ENCODE peak calls at places on chromosome 11, in four cellular contexts. R, O, N and K are unnamed samples.

GRCh38 chr11:114877976-114878375 is 199.6 kb downstream of the NXPE2 start:
- DNase-seq in O (no peak), R (no peak), N (no peak), K (no peak)

GRCh38 chr11:123168236-123168635 is 26.8 kb downstream of the CLMP start:
- DNase-seq in O (no peak), N (no peak), R (no peak), K (no peak)

GRCh38 chr11:125950696-125951645 is 5.1 kb downstream of the VSIG10L2 start:
- DNase-seq in N (peak), R (no peak), O (no peak), K (peak)

GRCh38 chr11:79174045-79175008 is 266.5 kb downstream of the TENM4 start:
- DNase-seq in N (no peak), O (no peak), R (no peak), K (peak)

GRCh38 chr11:7046474-7046873 is 26.2 kb downstream of the NLRP14 start:
- DNase-seq in N (no peak), O (no peak), R (no peak), K (peak)

GRCh38 chr11:131808466-131808865 is 438.1 kb downstream of the NTM start:
- DNase-seq in O (no peak), N (no peak), R (no peak), K (no peak)

GRCh38 chr11:130721736-130722135 is 194.5 kb downstream of the SNX19 start:
- DNase-seq in R (no peak), N (no peak), O (no peak), K (peak)

GRCh38 chr11:82631722-82632630 is 101.7 kb downstream of the FAM181B start:
- DNase-seq in N (no peak), R (no peak), O (no peak), K (peak)

GRCh38 chr11:2687223-2687530 is 12.6 kb downstream of the KCNQ1OT1 start:
- DNase-seq in O (no peak), R (no peak), N (no peak), K (no peak)

GRCh38 chr11:61090521-61090920 is 11.8 kb upstream of the CD5 start:
- DNase-seq in R (no peak), O (no peak), N (no peak), K (no peak)

GRCh38 chr11:107591098-107591445 is at the start of gene ELMOD1:
- DNase-seq in O (peak), R (no peak), N (peak), K (peak)

GRCh38 chr11:94185387-94186084 is 56.9 kb downstream of the PANX1 start:
- DNase-seq in N (no peak), O (no peak), R (no peak), K (peak)

GRCh38 chr11:12900496-12900895 is 108.6 kb upstream of the RASSF10 start:
- DNase-seq in N (peak), R (no peak), O (no peak), K (peak)

GRCh38 chr11:12149672-12150225 is 39.4 kb downstream of the MICAL2 start:
- DNase-seq in O (no peak), R (no peak), N (no peak), K (no peak)

GRCh38 chr11:48111941-48112340 is 104.7 kb upstream of the OR4B1 start:
- DNase-seq in N (no peak), R (no peak), O (no peak), K (no peak)

GRCh38 chr11:47071871-47072270 is 104.8 kb downstream of the ARFGAP2 start:
- DNase-seq in R (peak), N (no peak), O (no peak), K (no peak)

GRCh38 chr11:45580399-45580798 is 85.0 kb downstream of the CHST1 start:
- DNase-seq in R (no peak), N (no peak), O (peak), K (peak)

GRCh38 chr11:35412285-35412684 is 7.1 kb downstream of the SLC1A2 start:
- DNase-seq in R (no peak), N (no peak), O (no peak), K (peak)

GRCh38 chr11:72724851-72725730 is 27.1 kb downstream of the ARAP1 start:
- DNase-seq in O (peak), N (peak), R (peak), K (peak)

GRCh38 chr11:18012314-18012905 is 437 bp downstream of the SERGEF start:
- DNase-seq in N (peak), O (no peak), R (peak), K (peak)

GRCh38 chr11:118074785-118075184 is 2.1 kb upstream of the TMPRSS4 start:
- DNase-seq in O (no peak), R (no peak), N (no peak), K (no peak)

GRCh38 chr11:27161071-27161470 is 120.5 kb downstream of the BBOX1 start:
- DNase-seq in O (no peak), N (no peak), R (no peak), K (peak)

GRCh38 chr11:2129323-2129698 is 9.9 kb downstream of the IGF2 start:
- DNase-seq in N (no peak), R (no peak), O (no peak), K (no peak)

GRCh38 chr11:5809905-5810792 is 1.4 kb downstream of the OR52N2 start:
- DNase-seq in O (no peak), R (no peak), N (no peak), K (no peak)

GRCh38 chr11:74284466-74284865 is 27.0 kb downstream of the P4HA3 start:
- DNase-seq in N (no peak), O (no peak), R (no peak), K (peak)

GRCh38 chr11:99241059-99241458 is 220.3 kb downstream of the CNTN5 start:
- DNase-seq in R (no peak), O (no peak), N (no peak), K (no peak)

GRCh38 chr11:92035488-92035887 is 189.1 kb upstream of the FAT3 start:
- DNase-seq in O (no peak), N (no peak), R (no peak), K (no peak)

GRCh38 chr11:61918251-61919112 is 1.1 kb upstream of the RAB3IL1 start:
- DNase-seq in O (no peak), N (no peak), R (peak), K (peak)

GRCh38 chr11:99952816-99953215 is 734.3 kb upstream of the ARHGAP42 start:
- DNase-seq in N (no peak), R (no peak), O (no peak), K (peak)

GRCh38 chr11:81673001-81673400 is 1060.7 kb downstream of the FAM181B start:
- DNase-seq in R (no peak), N (no peak), O (no peak), K (peak)

GRCh38 chr11:27162237-27162636 is 121.6 kb downstream of the BBOX1 start:
- DNase-seq in N (no peak), R (no peak), O (no peak), K (no peak)

GRCh38 chr11:79381036-79381435 is 59.8 kb downstream of the TENM4 start:
- DNase-seq in N (no peak), R (no peak), O (no peak), K (no peak)

GRCh38 chr11:60699282-60699681 is at the start of gene MS4A8:
- DNase-seq in N (no peak), R (no peak), O (no peak), K (no peak)

GRCh38 chr11:121435796-121436511 is 16.2 kb upstream of the SORL1 start:
- DNase-seq in R (no peak), N (no peak), O (no peak), K (no peak)

GRCh38 chr11:78030429-78031325 is 7.6 kb upstream of the KCTD14 start:
- DNase-seq in R (peak), N (peak), O (no peak), K (no peak)

GRCh38 chr11:102807921-102808320 is 10.0 kb upstream of the MMP1 start:
- DNase-seq in N (no peak), R (no peak), O (no peak), K (peak)

GRCh38 chr11:131998020-131998419 is 627.6 kb downstream of the NTM start:
- DNase-seq in N (no peak), R (no peak), O (no peak), K (no peak)

GRCh38 chr11:69154211-69154913 is 1.4 kb upstream of the SMIM38 start:
- DNase-seq in N (no peak), O (no peak), R (no peak), K (no peak)
- H3K4me3 ChIP-seq in N (no peak), O (no peak), R (no peak), K (no peak)

DNA sequence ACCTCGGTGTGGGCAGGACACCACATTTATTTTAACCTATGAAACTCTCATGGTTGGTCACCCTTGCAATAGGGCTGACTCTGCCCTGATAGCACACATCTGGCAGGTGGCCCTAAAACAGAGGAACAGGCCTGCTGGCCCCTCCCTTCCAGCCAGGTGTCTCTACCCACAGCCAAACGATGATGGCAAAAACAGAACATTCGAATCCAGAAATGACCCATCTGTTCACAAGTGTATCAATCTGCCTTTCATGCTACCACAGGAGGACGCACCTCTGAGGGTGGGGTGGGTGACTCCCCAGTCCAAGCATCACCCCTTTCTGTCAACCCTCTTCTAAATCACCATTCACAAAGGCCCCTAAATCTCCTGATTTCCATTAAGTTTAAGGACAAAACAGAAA is 118.1 kb downstream of the ETS1 start:
- DNase-seq in O (peak), R (no peak), N (no peak), K (no peak)
- TF ChIP-seq CTCF in O (peak), R (no peak), N (no peak), K (no peak)

GRCh38 chr11:86499723-86500129 is 125.0 kb downstream of the CCDC81 start:
- DNase-seq in O (no peak), N (no peak), R (no peak), K (no peak)

GRCh38 chr11:86497836-86498235 is 123.1 kb downstream of the CCDC81 start:
- DNase-seq in O (no peak), R (no peak), N (no peak), K (no peak)

GRCh38 chr11:86503131-86503530 is 128.4 kb downstream of the CCDC81 start:
- DNase-seq in R (no peak), O (no peak), N (no peak), K (no peak)

GRCh38 chr11:86502137-86502536 is 127.5 kb downstream of the CCDC81 start:
- DNase-seq in O (no peak), N (no peak), R (no peak), K (no peak)

GRCh38 chr11:86500500-86501170 is 125.9 kb downstream of the CCDC81 start:
- DNase-seq in N (no peak), R (no peak), O (no peak), K (no peak)
- H3K4me3 ChIP-seq in N (no peak), R (no peak), O (no peak), K (no peak)

GRCh38 chr11:65377777-65378176 is 4.7 kb downstream of the SLC25A45 start:
- DNase-seq in R (no peak), O (no peak), N (no peak), K (no peak)
- TF ChIP-seq CTCF in R (no peak), O (no peak), N (no peak), K (no peak)

GRCh38 chr11:75346296-75346695 is 5.2 kb downstream of the ARRB1 start:
- DNase-seq in N (no peak), R (no peak), O (no peak), K (no peak)

GRCh38 chr11:75346912-75347647 is 4.4 kb downstream of the ARRB1 start:
- DNase-seq in R (no peak), N (no peak), O (no peak), K (peak)

GRCh38 chr11:75350122-75350742 is 1.2 kb downstream of the ARRB1 start:
- DNase-seq in R (no peak), O (no peak), N (no peak), K (no peak)

GRCh38 chr11:75349540-75350116 is 1.8 kb downstream of the ARRB1 start:
- DNase-seq in O (no peak), N (peak), R (no peak), K (no peak)

DNA sequence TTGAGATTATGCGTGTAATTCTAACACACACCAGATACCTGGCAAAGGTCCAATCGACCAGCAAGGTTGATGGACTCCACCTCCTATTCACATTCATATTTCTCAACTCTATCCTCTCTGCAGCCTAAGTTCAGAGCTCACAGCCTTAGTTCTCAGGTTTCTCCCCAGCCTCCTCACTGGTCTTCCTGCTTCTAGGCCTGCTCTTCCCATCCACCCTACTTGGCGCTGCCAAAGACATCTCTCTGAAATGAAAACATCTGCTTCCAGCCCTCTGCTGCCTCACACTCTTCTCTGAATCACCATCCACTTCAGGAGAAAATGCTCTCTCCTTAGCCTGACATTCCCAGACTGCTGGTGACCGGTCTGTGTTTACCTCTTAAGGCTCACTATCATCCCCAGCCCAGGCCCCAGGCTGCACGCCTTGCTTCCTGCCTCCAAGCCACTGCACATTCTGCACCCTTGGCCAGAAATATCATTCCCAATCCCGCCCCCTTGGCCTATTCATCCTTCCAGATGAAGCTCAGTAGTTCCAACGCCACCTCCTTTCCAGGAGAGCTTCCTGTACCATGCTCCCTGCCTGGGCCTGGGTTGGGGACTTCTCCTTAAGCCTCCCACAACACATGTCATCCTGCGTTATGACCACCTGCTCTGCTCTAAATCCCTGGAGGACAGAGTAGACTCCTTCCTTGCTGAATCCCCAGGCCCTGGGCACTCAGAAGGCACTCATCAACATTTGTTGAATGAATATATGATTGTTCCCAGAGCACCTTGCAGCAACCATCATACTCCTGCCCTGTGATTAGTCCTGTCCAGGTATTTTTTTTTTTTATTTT is 3.5 kb downstream of the ARRB1 start:
- DNase-seq in O (no peak), R (no peak), N (peak), K (peak)
- H3K4me3 ChIP-seq in O (no peak), R (no peak), N (peak), K (no peak)

GRCh38 chr11:111515591-111515990 is 1.0 kb downstream of the HOATZ start:
- DNase-seq in O (no peak), N (no peak), R (no peak), K (no peak)

GRCh38 chr11:111514216-111515031 is at the start of gene HOATZ:
- DNase-seq in O (no peak), N (no peak), R (no peak), K (no peak)

GRCh38 chr11:111512296-111513239 is at the start of gene BTG4:
- DNase-seq in O (peak), R (no peak), N (no peak), K (peak)

GRCh38 chr11:111510311-111510710 is 1.9 kb downstream of the BTG4 start:
- DNase-seq in N (no peak), R (no peak), O (no peak), K (no peak)

DNA sequence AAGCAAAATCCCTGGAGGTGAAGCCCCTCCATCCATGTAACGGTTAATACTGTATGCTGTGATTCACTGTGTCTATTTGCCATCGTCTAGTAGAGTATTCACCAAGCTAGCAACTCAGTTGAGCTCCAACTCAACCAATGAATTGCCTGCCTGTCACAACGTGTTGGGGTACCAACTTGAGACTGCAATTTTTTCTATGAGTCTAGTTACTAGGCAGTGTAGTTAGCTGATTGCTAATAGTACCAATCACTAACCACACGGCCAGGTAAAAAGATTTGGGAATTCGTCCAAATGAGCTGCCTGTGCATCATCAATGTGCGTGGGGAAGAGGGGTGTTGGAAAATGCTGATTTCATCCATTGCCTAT is 1.0 kb upstream of the BTG4 start:
- DNase-seq in O (no peak), R (no peak), N (no peak), K (no peak)
- TF ChIP-seq CTCF in O (no peak), R (no peak), N (no peak), K (no peak)

GRCh38 chr11:57597971-57598830 is 716 bp downstream of the SERPING1 start:
- DNase-seq in O (no peak), N (peak), R (peak), K (peak)

GRCh38 chr11:57597461-57597892 is at the start of gene SERPING1:
- DNase-seq in O (no peak), R (peak), N (peak), K (peak)

GRCh38 chr11:57598831-57599155 is 1.3 kb downstream of the SERPING1 start:
- DNase-seq in R (no peak), N (no peak), O (no peak), K (peak)

GRCh38 chr11:57601297-57601696 is 3.8 kb downstream of the SERPING1 start:
- DNase-seq in N (no peak), R (no peak), O (no peak), K (no peak)

GRCh38 chr11:57599381-57599780 is 1.9 kb downstream of the SERPING1 start:
- DNase-seq in N (no peak), O (no peak), R (no peak), K (peak)
- H3K4me3 ChIP-seq in N (peak), O (no peak), R (no peak), K (peak)

GRCh38 chr11:63681208-63682044 is at the start of gene RTN3:
- DNase-seq in O (peak), R (peak), N (peak), K (peak)
- TF ChIP-seq CTCF in O (no peak), R (peak), N (peak), K (no peak)